ENCODE peak calls at places on chromosomes 13 and 19, in six cellular contexts. One of them, this sample, is unnamed.

GRCh38 chr13:75050419-75051066 is 431.4 kb downstream of the TBC1D4 start:
- DNase-seq in ovary: no peak
- DNase-seq in right atrium auricular region: no peak
- DNase-seq in thoracic aorta: no peak
- DNase-seq in kidney tubule cell: peak; percentile 87
- DNase-seq in EL: peak; percentile 58
- DNase-seq in this sample: no peak

GRCh38 chr19:7672522-7672921 is 3.7 kb downstream of the RETN start:
- DNase-seq in kidney tubule cell: no peak
- DNase-seq in ovary: no peak
- DNase-seq in thoracic aorta: no peak
- DNase-seq in right atrium auricular region: no peak
- DNase-seq in EL: no peak
- DNase-seq in this sample: no peak

GRCh38 chr13:113897161-113897560 is 33.3 kb upstream of the GAS6 start:
- DNase-seq in kidney tubule cell: peak; percentile 100
- DNase-seq in EL: peak; percentile 100
- DNase-seq in right atrium auricular region: peak; percentile 30
- DNase-seq in ovary: no peak
- DNase-seq in thoracic aorta: no peak
- DNase-seq in this sample: no peak

GRCh38 chr13:58630794-58631193 is 999.2 kb downstream of the PCDH17 start:
- DNase-seq in kidney tubule cell: no peak
- DNase-seq in EL: no peak
- DNase-seq in right atrium auricular region: no peak
- DNase-seq in thoracic aorta: no peak
- DNase-seq in ovary: no peak
- DNase-seq in this sample: no peak

GRCh38 chr19:49847731-49848696 is 2.9 kb upstream of the PTOV1 start:
- DNase-seq in thoracic aorta: no peak
- DNase-seq in right atrium auricular region: no peak
- DNase-seq in kidney tubule cell: peak; percentile 75
- DNase-seq in ovary: no peak
- DNase-seq in EL: peak; percentile 92
- DNase-seq in this sample: no peak

GRCh38 chr13:45882626-45883025 is 31.1 kb upstream of the SIAH3 start:
- DNase-seq in kidney tubule cell: peak; percentile 44
- DNase-seq in ovary: no peak
- DNase-seq in EL: no peak
- DNase-seq in thoracic aorta: no peak
- DNase-seq in right atrium auricular region: no peak
- DNase-seq in this sample: no peak

GRCh38 chr19:49133621-49134454 is 14.5 kb downstream of the PPFIA3 start:
- DNase-seq in ovary: peak; percentile 89
- DNase-seq in thoracic aorta: no peak
- DNase-seq in right atrium auricular region: no peak
- DNase-seq in EL: peak; percentile 70
- DNase-seq in kidney tubule cell: peak; percentile 71
- DNase-seq in this sample: no peak

GRCh38 chr13:21012841-21013681 is 48.3 kb downstream of the LATS2 start:
- DNase-seq in right atrium auricular region: no peak
- DNase-seq in thoracic aorta: no peak
- DNase-seq in EL: no peak
- DNase-seq in kidney tubule cell: peak; percentile 54
- DNase-seq in ovary: peak; percentile 40
- DNase-seq in this sample: no peak

GRCh38 chr19:51179297-51179696 is 37.2 kb downstream of the SIGLEC7 start:
- DNase-seq in right atrium auricular region: no peak
- DNase-seq in thoracic aorta: no peak
- DNase-seq in EL: no peak
- DNase-seq in ovary: no peak
- DNase-seq in kidney tubule cell: no peak
- DNase-seq in this sample: no peak

GRCh38 chr13:99018418-99019180 is 40.7 kb upstream of the DOCK9 start:
- DNase-seq in EL: peak; percentile 63
- DNase-seq in ovary: no peak
- DNase-seq in thoracic aorta: no peak
- DNase-seq in right atrium auricular region: no peak
- DNase-seq in kidney tubule cell: peak; percentile 66
- DNase-seq in this sample: no peak

GRCh38 chr19:46603195-46603637 is 2.1 kb downstream of the CALM3 start:
- DNase-seq in thoracic aorta: no peak
- DNase-seq in EL: no peak
- DNase-seq in right atrium auricular region: peak; percentile 57
- DNase-seq in ovary: no peak
- DNase-seq in kidney tubule cell: peak; percentile 32
- DNase-seq in this sample: peak; percentile 87

GRCh38 chr19:1211494-1212234 is 6.1 kb downstream of the STK11 start:
- DNase-seq in ovary: peak; percentile 55
- DNase-seq in thoracic aorta: no peak
- DNase-seq in EL: no peak
- DNase-seq in kidney tubule cell: no peak
- DNase-seq in right atrium auricular region: no peak
- DNase-seq in this sample: no peak

GRCh38 chr19:12833747-12834417 is 497 bp downstream of the RTBDN start:
- DNase-seq in right atrium auricular region: no peak
- DNase-seq in EL: peak; percentile 31
- DNase-seq in ovary: no peak
- DNase-seq in thoracic aorta: no peak
- DNase-seq in kidney tubule cell: peak; percentile 22
- DNase-seq in this sample: no peak

GRCh38 chr19:38068851-38069250 is 155.2 kb downstream of the DPF1 start:
- DNase-seq in EL: no peak
- DNase-seq in kidney tubule cell: no peak
- DNase-seq in ovary: no peak
- DNase-seq in thoracic aorta: no peak
- DNase-seq in right atrium auricular region: no peak
- DNase-seq in this sample: no peak

GRCh38 chr13:30623392-30623791 is 5.7 kb downstream of the USPL1 start:
- DNase-seq in kidney tubule cell: no peak
- DNase-seq in ovary: no peak
- DNase-seq in thoracic aorta: no peak
- DNase-seq in EL: no peak
- DNase-seq in right atrium auricular region: no peak
- DNase-seq in this sample: no peak

GRCh38 chr13:102227696-102228095 is 174.2 kb downstream of the FGF14 start:
- DNase-seq in kidney tubule cell: no peak
- DNase-seq in ovary: no peak
- DNase-seq in thoracic aorta: no peak
- DNase-seq in right atrium auricular region: no peak
- DNase-seq in EL: no peak
- DNase-seq in this sample: no peak

GRCh38 chr19:55146648-55147218 is 2.3 kb downstream of the TNNT1 start:
- DNase-seq in thoracic aorta: no peak
- DNase-seq in ovary: no peak
- DNase-seq in EL: peak; percentile 58
- DNase-seq in kidney tubule cell: peak; percentile 17
- DNase-seq in right atrium auricular region: no peak
- DNase-seq in this sample: peak; percentile 61

GRCh38 chr13:30006246-30006645 is 155.8 kb upstream of the UBL3 start:
- DNase-seq in thoracic aorta: no peak
- DNase-seq in EL: no peak
- DNase-seq in right atrium auricular region: no peak
- DNase-seq in kidney tubule cell: no peak
- DNase-seq in ovary: no peak
- DNase-seq in this sample: no peak

GRCh38 chr19:49564616-49565045 is 15.7 kb downstream of the NOSIP start:
- DNase-seq in ovary: no peak
- DNase-seq in thoracic aorta: no peak
- DNase-seq in right atrium auricular region: no peak
- DNase-seq in kidney tubule cell: no peak
- DNase-seq in EL: no peak
- DNase-seq in this sample: no peak

GRCh38 chr13:92966900-92967299 is 259.7 kb upstream of the GPC6 start:
- DNase-seq in thoracic aorta: no peak
- DNase-seq in EL: no peak
- DNase-seq in kidney tubule cell: no peak
- DNase-seq in ovary: no peak
- DNase-seq in right atrium auricular region: no peak
- DNase-seq in this sample: no peak

GRCh38 chr19:13181747-13182388 is 31.7 kb downstream of the IER2 start:
- DNase-seq in thoracic aorta: no peak
- DNase-seq in kidney tubule cell: peak; percentile 39
- DNase-seq in ovary: peak; percentile 48
- DNase-seq in right atrium auricular region: no peak
- DNase-seq in EL: peak; percentile 50
- DNase-seq in this sample: no peak

GRCh38 chr19:616276-616675 is 17.1 kb downstream of the POLRMT start:
- DNase-seq in kidney tubule cell: no peak
- DNase-seq in thoracic aorta: no peak
- DNase-seq in EL: no peak
- DNase-seq in ovary: no peak
- DNase-seq in right atrium auricular region: no peak
- DNase-seq in this sample: no peak

GRCh38 chr13:44904982-44905381 is 84.3 kb downstream of the NUFIP1 start:
- DNase-seq in kidney tubule cell: peak; percentile 53
- DNase-seq in ovary: peak; percentile 50
- DNase-seq in EL: peak; percentile 82
- DNase-seq in right atrium auricular region: peak; percentile 70
- DNase-seq in thoracic aorta: peak; percentile 16
- DNase-seq in this sample: no peak

GRCh38 chr13:33183431-33184130 is 102.0 kb downstream of the STARD13 start:
- DNase-seq in thoracic aorta: no peak
- DNase-seq in right atrium auricular region: no peak
- DNase-seq in EL: peak; percentile 72
- DNase-seq in kidney tubule cell: peak; percentile 69
- DNase-seq in ovary: no peak
- DNase-seq in this sample: no peak

GRCh38 chr19:10701955-10702307 is 692 bp downstream of the QTRT1 start:
- DNase-seq in kidney tubule cell: peak; percentile 24
- DNase-seq in ovary: no peak
- DNase-seq in EL: peak; percentile 29
- DNase-seq in right atrium auricular region: no peak
- DNase-seq in thoracic aorta: no peak
- DNase-seq in this sample: peak; percentile 67

GRCh38 chr13:111114362-111115050 is 604 bp upstream of the ARHGEF7 start:
- DNase-seq in thoracic aorta: peak; percentile 30
- DNase-seq in EL: peak; percentile 43
- DNase-seq in right atrium auricular region: peak; percentile 69
- DNase-seq in kidney tubule cell: peak; percentile 17
- DNase-seq in ovary: peak; percentile 44
- DNase-seq in this sample: no peak

GRCh38 chr13:41740479-41740878 is 220.4 kb downstream of the VWA8 start:
- DNase-seq in EL: peak; percentile 14
- DNase-seq in thoracic aorta: no peak
- DNase-seq in ovary: no peak
- DNase-seq in right atrium auricular region: no peak
- DNase-seq in kidney tubule cell: no peak
- DNase-seq in this sample: no peak

GRCh38 chr19:3298853-3299449 is 67.4 kb upstream of the NFIC start:
- DNase-seq in right atrium auricular region: no peak
- DNase-seq in thoracic aorta: no peak
- DNase-seq in ovary: no peak
- DNase-seq in EL: no peak
- DNase-seq in kidney tubule cell: no peak
- DNase-seq in this sample: no peak

GRCh38 chr13:112999414-113000177 is 30.6 kb downstream of the MCF2L start:
- DNase-seq in ovary: no peak
- DNase-seq in EL: no peak
- DNase-seq in right atrium auricular region: no peak
- DNase-seq in kidney tubule cell: no peak
- DNase-seq in thoracic aorta: no peak
- DNase-seq in this sample: no peak

GRCh38 chr19:3161453-3161852 is 17.1 kb upstream of the S1PR4 start:
- DNase-seq in right atrium auricular region: no peak
- DNase-seq in thoracic aorta: no peak
- DNase-seq in EL: peak; percentile 39
- DNase-seq in ovary: no peak
- DNase-seq in kidney tubule cell: peak; percentile 35
- DNase-seq in this sample: no peak

GRCh38 chr13:110269509-110270185 is 37.3 kb downstream of the COL4A1 start:
- DNase-seq in kidney tubule cell: no peak
- DNase-seq in EL: no peak
- DNase-seq in thoracic aorta: no peak
- DNase-seq in right atrium auricular region: peak; percentile 52
- DNase-seq in ovary: no peak
- DNase-seq in this sample: no peak

GRCh38 chr19:19588546-19588945 is 29.9 kb downstream of the PBX4 start:
- DNase-seq in right atrium auricular region: no peak
- DNase-seq in ovary: no peak
- DNase-seq in thoracic aorta: no peak
- DNase-seq in EL: peak; percentile 34
- DNase-seq in kidney tubule cell: peak; percentile 81
- DNase-seq in this sample: no peak

GRCh38 chr13:93865235-93865634 is 614.2 kb downstream of the DCT start:
- DNase-seq in right atrium auricular region: no peak
- DNase-seq in ovary: no peak
- DNase-seq in kidney tubule cell: no peak
- DNase-seq in EL: no peak
- DNase-seq in thoracic aorta: no peak
- DNase-seq in this sample: no peak

GRCh38 chr19:45506991-45507863 is at the start of gene VASP:
- DNase-seq in thoracic aorta: peak; percentile 47
- DNase-seq in ovary: peak; percentile 87
- DNase-seq in EL: peak; percentile 90
- DNase-seq in kidney tubule cell: peak; percentile 92
- DNase-seq in right atrium auricular region: peak; percentile 87
- DNase-seq in this sample: peak; percentile 89

GRCh38 chr13:98543380-98544104 is 33.4 kb downstream of the STK24 start:
- DNase-seq in kidney tubule cell: no peak
- DNase-seq in ovary: no peak
- DNase-seq in right atrium auricular region: no peak
- DNase-seq in thoracic aorta: no peak
- DNase-seq in EL: no peak
- DNase-seq in this sample: no peak

GRCh38 chr13:23966691-23967615 is 69.7 kb upstream of the C1QTNF9B start:
- DNase-seq in right atrium auricular region: no peak
- DNase-seq in kidney tubule cell: no peak
- DNase-seq in ovary: no peak
- DNase-seq in EL: no peak
- DNase-seq in thoracic aorta: no peak
- DNase-seq in this sample: no peak

GRCh38 chr19:38059897-38060296 is 152.9 kb downstream of the SIPA1L3 start:
- DNase-seq in EL: no peak
- DNase-seq in thoracic aorta: no peak
- DNase-seq in right atrium auricular region: no peak
- DNase-seq in kidney tubule cell: no peak
- DNase-seq in ovary: no peak
- DNase-seq in this sample: no peak

This sample was measured in HuH-7.5.